ENCODE peak calls at places on chromosomes 5 and 9, in nine cellular contexts. I is HS-5; K is effector CD8-positive, alpha-beta T cell; M is breast epithelium; D is hypothalamus; B is endothelial cell of umbilical vein; V is substantia nigra; Y is stimulated activated CD8-positive, alpha-beta memory T cell treated with anti-CD3 and anti-CD28 coated beads, Interleukin-15, amount 100 ng/mL, for 24 hours; C is T-helper 2 cell. S is an unnamed sample.

GRCh38 chr9:121690316-121690715 is 38.9 kb downstream of the DAB2IP start:
- DNase-seq in K (no peak), M (no peak), I (no peak), V (no peak), D (no peak), B (no peak), C (no peak), Y (no peak), S (no peak)

GRCh38 chr5:74452851-74453250 is 187.7 kb downstream of the ENC1 start:
- DNase-seq in K (no peak), B (no peak), M (no peak), D (no peak), V (no peak), I (no peak), C (no peak), Y (no peak), S (no peak)

GRCh38 chr9:137664676-137665075 is 45.9 kb downstream of the EHMT1 start:
- DNase-seq in I (no peak), K (no peak), Y (no peak), M (no peak), V (no peak), C (no peak), B (no peak), D (no peak), S (no peak)

GRCh38 chr9:93601666-93602065 is 25.3 kb downstream of the PHF2 start:
- DNase-seq in M (no peak), K (no peak), V (no peak), I (no peak), D (no peak), Y (no peak), C (no peak), B (no peak), S (no peak)

GRCh38 chr5:17127743-17128231 is 89.6 kb upstream of the BASP1 start:
- DNase-seq in Y (no peak), K (no peak), D (no peak), V (no peak), M (no peak), C (no peak), B (peak; percentile 94), I (peak; percentile 87), S (no peak)

GRCh38 chr9:104367507-104367906 is 136.6 kb upstream of the OR13F1 start:
- DNase-seq in B (no peak), Y (no peak), M (no peak), C (no peak), D (no peak), I (no peak), V (no peak), K (no peak), S (no peak)

GRCh38 chr9:37415011-37415719 is 7.3 kb upstream of the GRHPR start:
- DNase-seq in I (peak; percentile 64), B (peak; percentile 80), Y (peak; percentile 35), K (peak; percentile 55), C (peak; percentile 50), M (peak; percentile 34), V (peak; percentile 32), D (no peak), S (peak; percentile 68)

GRCh38 chr5:133082128-133082527 is 30.3 kb downstream of the HSPA4 start:
- DNase-seq in I (no peak), V (no peak), M (no peak), C (no peak), K (no peak), B (no peak), Y (no peak), D (no peak), S (no peak)

GRCh38 chr5:7897014-7897600 is 28.2 kb downstream of the MTRR start:
- DNase-seq in K (no peak), I (no peak), D (no peak), Y (no peak), M (no peak), C (no peak), B (peak; percentile 44), V (no peak), S (no peak)

GRCh38 chr9:108041551-108041950 is 552.0 kb upstream of the KLF4 start:
- DNase-seq in M (no peak), I (peak; percentile 77), K (no peak), V (no peak), Y (no peak), D (no peak), C (no peak), B (no peak), S (no peak)

GRCh38 chr5:149834246-149834855 is 104.2 kb downstream of the PPARGC1B start:
- DNase-seq in V (no peak), C (peak; percentile 24), D (no peak), K (peak; percentile 19), B (peak; percentile 86), M (peak; percentile 46), Y (no peak), I (peak; percentile 41), S (peak; percentile 24)

GRCh38 chr9:83020864-83021263 is 42.1 kb downstream of the RASEF start:
- DNase-seq in M (no peak), D (no peak), C (no peak), B (no peak), K (no peak), Y (no peak), I (no peak), V (no peak), S (no peak)

GRCh38 chr5:135130526-135131215 is 96.6 kb upstream of the PITX1 start:
- DNase-seq in M (no peak), C (no peak), Y (no peak), B (no peak), D (no peak), I (no peak), K (no peak), V (no peak), S (no peak)

GRCh38 chr5:145960848-145961600 is 24.6 kb downstream of the SH3RF2 start:
- DNase-seq in C (no peak), V (no peak), B (no peak), Y (no peak), K (no peak), D (no peak), M (no peak), I (no peak), S (no peak)

GRCh38 chr5:113514263-113514590 is 733 bp downstream of the YTHDC2 start:
- DNase-seq in M (no peak), V (peak; percentile 21), K (no peak), B (no peak), C (no peak), I (no peak), Y (no peak), D (no peak), S (no peak)

GRCh38 chr9:68780735-68781134 is 75.7 kb downstream of the PIP5K1B start:
- DNase-seq in V (no peak), K (no peak), D (no peak), B (no peak), I (no peak), Y (no peak), M (no peak), C (no peak), S (no peak)

GRCh38 chr5:98588225-98588624 is 185.2 kb upstream of the RGMB start:
- DNase-seq in D (no peak), M (no peak), V (no peak), Y (no peak), B (no peak), I (no peak), K (no peak), C (no peak), S (no peak)

GRCh38 chr5:154214236-154215106 is 23.9 kb downstream of the GALNT10 start:
- DNase-seq in K (no peak), C (no peak), I (peak; percentile 62), D (no peak), V (no peak), Y (no peak), B (no peak), M (no peak), S (no peak)

GRCh38 chr9:26863074-26863473 is 29.5 kb downstream of the CAAP1 start:
- DNase-seq in C (no peak), Y (no peak), M (no peak), B (no peak), K (no peak), D (no peak), I (no peak), V (no peak), S (no peak)

GRCh38 chr5:166441-167372 is 24.6 kb upstream of the LRRC14B start:
- DNase-seq in I (no peak), K (no peak), Y (no peak), D (no peak), C (no peak), B (no peak), M (no peak), V (no peak), S (no peak)

GRCh38 chr9:125585503-125586172 is 121.4 kb downstream of the MAPKAP1 start:
- DNase-seq in K (no peak), V (no peak), B (no peak), Y (no peak), M (no peak), C (no peak), I (no peak), D (no peak), S (no peak)

GRCh38 chr9:95061916-95062600 is 255.5 kb downstream of the FANCC start:
- DNase-seq in I (no peak), C (no peak), D (no peak), M (peak; percentile 12), V (no peak), Y (no peak), B (no peak), K (no peak), S (no peak)

GRCh38 chr5:134086943-134087305 is 27.6 kb upstream of the TCF7 start:
- DNase-seq in Y (no peak), V (no peak), C (peak; percentile 61), M (no peak), D (no peak), B (no peak), I (no peak), K (peak; percentile 65), S (peak; percentile 79)

GRCh38 chr5:74640450-74641013 is at the start of gene ENC1:
- DNase-seq in K (peak; percentile 17), V (peak; percentile 80), C (peak; percentile 63), M (peak; percentile 74), I (no peak), Y (peak; percentile 45), B (peak; percentile 95), D (peak; percentile 61), S (peak; percentile 69)

GRCh38 chr5:14165375-14166091 is 22.4 kb downstream of the TRIO start:
- DNase-seq in I (peak; percentile 88), Y (no peak), M (no peak), B (peak; percentile 98), V (no peak), D (no peak), C (no peak), K (no peak), S (no peak)

GRCh38 chr9:119368681-119369581 is at the start of gene BRINP1:
- DNase-seq in V (peak; percentile 64), B (no peak), K (no peak), I (no peak), M (peak; percentile 52), C (no peak), D (peak; percentile 22), Y (no peak), S (no peak)

GRCh38 chr5:128644863-128645262 is 106.8 kb upstream of the FBN2 start:
- DNase-seq in I (no peak), C (no peak), K (no peak), Y (no peak), M (no peak), B (peak; percentile 86), V (no peak), D (no peak), S (no peak)

GRCh38 chr5:102554728-102555127 is 55.9 kb upstream of the SLCO6A1 start:
- DNase-seq in V (no peak), Y (no peak), C (no peak), I (no peak), B (no peak), D (no peak), M (no peak), K (no peak), S (no peak)

GRCh38 chr5:61251874-61252642 is 80.0 kb upstream of the ZSWIM6 start:
- DNase-seq in V (no peak), M (no peak), B (no peak), I (no peak), K (no peak), C (no peak), Y (no peak), D (no peak), S (no peak)

GRCh38 chr5:160521392-160521663 is 99.7 kb downstream of the PTTG1 start:
- DNase-seq in C (no peak), I (no peak), D (no peak), B (no peak), M (no peak), K (no peak), V (no peak), Y (no peak), S (no peak)

GRCh38 chr5:138439537-138440225 is 824 bp downstream of the REEP2 start:
- DNase-seq in V (peak; percentile 22), K (no peak), M (no peak), C (no peak), I (no peak), Y (no peak), D (no peak), B (no peak), S (no peak)

S was measured in CD4-positive, alpha-beta T cell.